ENCODE peak calls at places on chromosomes 3 and 15, in nine cellular contexts. I is esophagus squamous epithelium, K is right atrium auricular region, M is upper lobe of right lung, Y is Panc1, V is prostate gland, U is GM12864, Q is foreskin fibroblast, G is glutamatergic neuron. W is an unnamed sample.

GRCh38 chr3:42819351-42819965 is 10.2 kb downstream of the ACKR2 start:
- DNase-seq in I (no peak), K (no peak), M (no peak), Y (no peak), V (no peak), U (no peak), Q (peak; percentile 15), G (peak; percentile 24), W (no peak)

GRCh38 chr3:24060055-24060454 is 115.0 kb downstream of the NR1D2 start:
- DNase-seq in I (no peak), K (peak; percentile 59), M (no peak), Y (no peak), V (peak; percentile 45), U (no peak), Q (peak; percentile 87), G (no peak), W (peak; percentile 68)

GRCh38 chr15:90594297-90594696 is 64.6 kb downstream of the CRTC3 start:
- DNase-seq in I (peak; percentile 54), K (peak; percentile 83), M (peak; percentile 90), Y (no peak), V (peak; percentile 96), U (no peak), Q (no peak), G (no peak), W (no peak)

GRCh38 chr15:100383302-100384107 is 41.7 kb upstream of the ADAMTS17 start:
- DNase-seq in I (no peak), K (no peak), M (no peak), Y (no peak), V (peak; percentile 23), U (no peak), Q (peak; percentile 1), G (no peak), W (no peak)

GRCh38 chr15:62128916-62129315 is 36.2 kb downstream of the C2CD4B start:
- DNase-seq in I (no peak), K (no peak), M (no peak), Y (no peak), V (no peak), U (no peak), Q (no peak), G (no peak), W (no peak)

GRCh38 chr3:172201990-172202318 is 162.6 kb downstream of the FNDC3B start:
- DNase-seq in I (no peak), K (no peak), M (no peak), Y (no peak), V (no peak), U (no peak), Q (peak; percentile 88), G (no peak), W (no peak)

GRCh38 chr3:52046186-52046913 is 10.0 kb downstream of the DUSP7 start:
- DNase-seq in I (no peak), K (no peak), M (no peak), Y (no peak), V (no peak), U (no peak), Q (peak; percentile 99), G (no peak), W (peak; percentile 60)

GRCh38 chr3:108088697-108089096 is 2.1 kb downstream of the CD47 start:
- DNase-seq in I (no peak), K (no peak), M (no peak), Y (no peak), V (no peak), U (peak; percentile 58), Q (no peak), G (no peak), W (no peak)

GRCh38 chr3:71127463-71128243 is 455.9 kb downstream of the FOXP1 start:
- DNase-seq in I (no peak), K (no peak), M (no peak), Y (no peak), V (no peak), U (no peak), Q (no peak), G (no peak), W (no peak)

GRCh38 chr15:28909958-28910500 is 24.3 kb downstream of the APBA2 start:
- DNase-seq in I (no peak), K (no peak), M (peak; percentile 5), Y (no peak), V (no peak), U (no peak), Q (no peak), G (no peak), W (no peak)

GRCh38 chr3:136350132-136350531 is 100.0 kb downstream of the PCCB start:
- DNase-seq in I (no peak), K (no peak), M (no peak), Y (no peak), V (no peak), U (no peak), Q (peak; percentile 93), G (no peak), W (peak; percentile 91)

GRCh38 chr3:120214161-120214560 is 70.9 kb downstream of the GPR156 start:
- DNase-seq in I (no peak), K (no peak), M (no peak), Y (no peak), V (no peak), U (no peak), Q (peak; percentile 42), G (no peak), W (no peak)

GRCh38 chr15:99998661-99999101 is 265.4 kb upstream of the LYSMD4 start:
- DNase-seq in I (no peak), K (no peak), M (peak; percentile 40), Y (no peak), V (peak; percentile 74), U (no peak), Q (no peak), G (no peak), W (no peak)

GRCh38 chr3:134359121-134360010 is 14.9 kb downstream of the AMOTL2 start:
- DNase-seq in I (no peak), K (no peak), M (peak; percentile 52), Y (no peak), V (no peak), U (no peak), Q (no peak), G (no peak), W (no peak)

GRCh38 chr3:150737874-150738679 is 24.9 kb downstream of the SIAH2 start:
- DNase-seq in I (no peak), K (no peak), M (no peak), Y (no peak), V (no peak), U (no peak), Q (peak; percentile 36), G (no peak), W (no peak)

GRCh38 chr15:69074011-69074842 is 59.7 kb downstream of the NOX5 start:
- DNase-seq in I (no peak), K (peak; percentile 70), M (peak; percentile 80), Y (peak; percentile 18), V (peak; percentile 51), U (no peak), Q (peak; percentile 76), G (peak; percentile 75), W (peak; percentile 9)

GRCh38 chr3:59270921-59271320 is 221.1 kb upstream of the CFAP20DC start:
- DNase-seq in I (no peak), K (no peak), M (no peak), Y (no peak), V (no peak), U (no peak), Q (no peak), G (no peak), W (no peak)

GRCh38 chr3:9230596-9230995 is 18.9 kb downstream of the SRGAP3 start:
- DNase-seq in I (no peak), K (no peak), M (no peak), Y (no peak), V (no peak), U (no peak), Q (no peak), G (no peak), W (no peak)

GRCh38 chr3:135869439-135870105 is 96.0 kb upstream of the PPP2R3A start:
- DNase-seq in I (no peak), K (no peak), M (no peak), Y (no peak), V (no peak), U (no peak), Q (no peak), G (no peak), W (no peak)

DNA sequence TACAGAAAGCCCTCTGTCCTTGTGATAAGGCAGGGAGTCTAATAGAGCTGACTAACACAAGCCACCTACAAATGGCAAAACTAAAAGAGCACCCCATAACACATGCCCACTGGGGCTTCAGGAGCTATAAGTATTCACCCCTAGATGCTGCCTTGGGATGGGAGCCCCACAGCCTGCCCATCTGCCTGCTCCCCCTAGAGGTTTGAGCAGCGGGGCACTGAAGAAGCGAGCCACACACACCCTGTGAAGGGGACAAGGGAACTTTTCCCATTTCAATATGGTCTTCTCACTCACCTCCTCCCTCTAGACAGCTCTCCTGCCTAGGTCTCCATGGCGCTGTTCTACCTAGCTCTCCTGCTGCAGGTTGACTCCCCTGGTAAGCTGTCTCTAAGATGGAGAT is 261.0 kb downstream of the SHQ1 start:
- DNase-seq in I (no peak), K (no peak), M (no peak), Y (no peak), V (no peak), U (no peak), Q (no peak), G (no peak), W (no peak)
- TF ChIP-seq CTCF in I (no peak), K (no peak), M (no peak), Y (no peak), V (no peak), U (peak; percentile 31), Q (no peak), G (no peak), W (no peak)

DNA sequence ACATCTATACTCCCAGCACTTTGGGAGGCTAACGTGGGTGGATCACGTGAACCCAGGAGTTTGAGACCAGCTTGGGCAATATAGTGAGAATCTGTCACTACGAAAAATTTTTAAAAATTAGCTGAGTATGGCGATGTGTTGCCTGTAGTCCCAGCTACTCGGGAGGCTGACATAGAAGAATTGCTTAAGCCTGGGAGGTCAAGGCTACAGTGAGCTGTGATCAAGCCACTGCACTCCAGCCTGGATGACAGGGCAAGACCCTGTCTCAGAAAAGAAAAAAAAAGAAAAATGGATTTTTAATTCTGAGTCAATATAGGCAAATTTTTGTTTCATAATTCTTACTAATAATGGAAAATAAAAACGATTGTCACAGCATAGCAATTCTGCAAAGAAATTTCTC is 13.3 kb downstream of the C3orf49 start:
- DNase-seq in I (no peak), K (no peak), M (no peak), Y (no peak), V (no peak), U (no peak), Q (no peak), G (no peak), W (no peak)
- TF ChIP-seq CTCF in I (no peak), K (no peak), M (no peak), Y (no peak), V (no peak), U (no peak), Q (no peak), G (no peak), W (no peak)

DNA sequence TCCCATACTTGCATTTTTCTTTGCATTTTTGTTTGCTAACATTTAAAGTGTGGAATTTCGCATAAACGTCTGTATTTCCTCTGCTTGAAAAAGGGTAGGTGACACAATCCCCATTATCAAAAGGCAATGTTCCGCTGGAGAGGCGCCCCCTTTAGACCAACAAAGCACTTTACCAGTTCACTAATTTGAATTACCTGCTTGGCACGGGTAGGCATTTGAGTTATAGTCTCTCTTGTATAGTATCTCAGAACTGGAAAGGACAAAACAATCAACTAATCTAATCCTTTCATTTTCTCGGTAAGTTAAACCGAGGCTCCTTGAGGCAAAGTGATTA is 775 bp upstream of the CCDC39 start:
- DNase-seq in I (no peak), K (peak; percentile 59), M (no peak), Y (peak; percentile 36), V (peak; percentile 13), U (no peak), Q (peak; percentile 63), G (no peak), W (peak; percentile 19)
- TF ChIP-seq CTCF in I (peak; percentile 20), K (peak; percentile 42), M (peak; percentile 39), Y (peak; percentile 76), V (peak; percentile 14), U (peak; percentile 59), Q (peak; percentile 33), G (peak; percentile 74), W (peak; percentile 67)

GRCh38 chr3:73623996-73624362 is 762 bp downstream of the PDZRN3 start:
- DNase-seq in I (no peak), K (no peak), M (no peak), Y (no peak), V (peak; percentile 42), U (no peak), Q (peak; percentile 94), G (peak; percentile 82), W (no peak)
- TF ChIP-seq CTCF in I (peak; percentile 26), K (peak; percentile 52), M (no peak), Y (no peak), V (peak; percentile 59), U (no peak), Q (peak; percentile 31), G (no peak), W (peak; percentile 37)

W was measured in astrocyte of the cerebellum.